ENCODE peak calls at places on chromosomes 16 and 17, in seven cellular contexts. One of them, this sample, is unnamed.

GRCh38 chr16:24610421-24610765 is 71.0 kb downstream of the RBBP6 start:
- DNase-seq in hypothalamus: peak; percentile 58
- DNase-seq in stimulated activated CD4-positive, alpha-beta T cell treated with anti-CD3 and anti-CD28 coated beads, Interleukin-1b, Interleukin-23, amount 100 ng/mL, for 24 hours: no peak
- DNase-seq in mucosa of descending colon: no peak
- DNase-seq in AG08396: peak; percentile 45
- DNase-seq in endothelial cell: peak; percentile 26
- DNase-seq in stimulated activated CD8-positive, alpha-beta memory T cell treated with anti-CD3 and anti-CD28 coated beads, Interleukin-4, amount 100 ng/mL, for 48 hours: peak; percentile 33
- DNase-seq in this sample: peak; percentile 81

GRCh38 chr17:72120878-72121163 is at the start of gene SOX9:
- DNase-seq in hypothalamus: no peak
- DNase-seq in stimulated activated CD4-positive, alpha-beta T cell treated with anti-CD3 and anti-CD28 coated beads, Interleukin-1b, Interleukin-23, amount 100 ng/mL, for 24 hours: no peak
- DNase-seq in mucosa of descending colon: peak; percentile 89
- DNase-seq in AG08396: peak; percentile 98
- DNase-seq in endothelial cell: peak; percentile 73
- DNase-seq in stimulated activated CD8-positive, alpha-beta memory T cell treated with anti-CD3 and anti-CD28 coated beads, Interleukin-4, amount 100 ng/mL, for 48 hours: no peak
- DNase-seq in this sample: peak; percentile 90

GRCh38 chr16:17420821-17421220 is 49.9 kb downstream of the XYLT1 start:
- DNase-seq in hypothalamus: no peak
- DNase-seq in stimulated activated CD4-positive, alpha-beta T cell treated with anti-CD3 and anti-CD28 coated beads, Interleukin-1b, Interleukin-23, amount 100 ng/mL, for 24 hours: no peak
- DNase-seq in mucosa of descending colon: no peak
- DNase-seq in AG08396: no peak
- DNase-seq in endothelial cell: no peak
- DNase-seq in stimulated activated CD8-positive, alpha-beta memory T cell treated with anti-CD3 and anti-CD28 coated beads, Interleukin-4, amount 100 ng/mL, for 48 hours: no peak
- DNase-seq in this sample: no peak

GRCh38 chr17:32303861-32304288 is 38.1 kb downstream of the C17orf75 start:
- DNase-seq in hypothalamus: no peak
- DNase-seq in stimulated activated CD4-positive, alpha-beta T cell treated with anti-CD3 and anti-CD28 coated beads, Interleukin-1b, Interleukin-23, amount 100 ng/mL, for 24 hours: no peak
- DNase-seq in mucosa of descending colon: no peak
- DNase-seq in AG08396: no peak
- DNase-seq in endothelial cell: no peak
- DNase-seq in stimulated activated CD8-positive, alpha-beta memory T cell treated with anti-CD3 and anti-CD28 coated beads, Interleukin-4, amount 100 ng/mL, for 48 hours: no peak
- DNase-seq in this sample: no peak

GRCh38 chr17:66373079-66373478 is 70.7 kb downstream of the PRKCA start:
- DNase-seq in hypothalamus: no peak
- DNase-seq in stimulated activated CD4-positive, alpha-beta T cell treated with anti-CD3 and anti-CD28 coated beads, Interleukin-1b, Interleukin-23, amount 100 ng/mL, for 24 hours: no peak
- DNase-seq in mucosa of descending colon: no peak
- DNase-seq in AG08396: no peak
- DNase-seq in endothelial cell: no peak
- DNase-seq in stimulated activated CD8-positive, alpha-beta memory T cell treated with anti-CD3 and anti-CD28 coated beads, Interleukin-4, amount 100 ng/mL, for 48 hours: no peak
- DNase-seq in this sample: no peak

GRCh38 chr17:48333034-48333491 is 97.0 kb downstream of the SKAP1 start:
- DNase-seq in hypothalamus: no peak
- DNase-seq in stimulated activated CD4-positive, alpha-beta T cell treated with anti-CD3 and anti-CD28 coated beads, Interleukin-1b, Interleukin-23, amount 100 ng/mL, for 24 hours: no peak
- DNase-seq in mucosa of descending colon: no peak
- DNase-seq in AG08396: no peak
- DNase-seq in endothelial cell: no peak
- DNase-seq in stimulated activated CD8-positive, alpha-beta memory T cell treated with anti-CD3 and anti-CD28 coated beads, Interleukin-4, amount 100 ng/mL, for 48 hours: no peak
- DNase-seq in this sample: no peak

GRCh38 chr17:48569676-48570324 is 8.3 kb downstream of the HOXB4 start:
- DNase-seq in hypothalamus: no peak
- DNase-seq in stimulated activated CD4-positive, alpha-beta T cell treated with anti-CD3 and anti-CD28 coated beads, Interleukin-1b, Interleukin-23, amount 100 ng/mL, for 24 hours: no peak
- DNase-seq in mucosa of descending colon: no peak
- DNase-seq in AG08396: no peak
- DNase-seq in endothelial cell: no peak
- DNase-seq in stimulated activated CD8-positive, alpha-beta memory T cell treated with anti-CD3 and anti-CD28 coated beads, Interleukin-4, amount 100 ng/mL, for 48 hours: no peak
- DNase-seq in this sample: no peak

GRCh38 chr17:67294451-67295199 is 49.6 kb upstream of the HELZ start:
- DNase-seq in hypothalamus: no peak
- DNase-seq in stimulated activated CD4-positive, alpha-beta T cell treated with anti-CD3 and anti-CD28 coated beads, Interleukin-1b, Interleukin-23, amount 100 ng/mL, for 24 hours: no peak
- DNase-seq in mucosa of descending colon: no peak
- DNase-seq in AG08396: no peak
- DNase-seq in endothelial cell: no peak
- DNase-seq in stimulated activated CD8-positive, alpha-beta memory T cell treated with anti-CD3 and anti-CD28 coated beads, Interleukin-4, amount 100 ng/mL, for 48 hours: no peak
- DNase-seq in this sample: no peak

GRCh38 chr17:18981642-18982424 is 22.7 kb downstream of the FAM83G start:
- DNase-seq in hypothalamus: no peak
- DNase-seq in stimulated activated CD4-positive, alpha-beta T cell treated with anti-CD3 and anti-CD28 coated beads, Interleukin-1b, Interleukin-23, amount 100 ng/mL, for 24 hours: no peak
- DNase-seq in mucosa of descending colon: peak; percentile 93
- DNase-seq in AG08396: peak; percentile 90
- DNase-seq in endothelial cell: no peak
- DNase-seq in stimulated activated CD8-positive, alpha-beta memory T cell treated with anti-CD3 and anti-CD28 coated beads, Interleukin-4, amount 100 ng/mL, for 48 hours: peak; percentile 54
- DNase-seq in this sample: no peak

GRCh38 chr17:9360610-9361571 is 214.7 kb downstream of the STX8 start:
- DNase-seq in hypothalamus: no peak
- DNase-seq in stimulated activated CD4-positive, alpha-beta T cell treated with anti-CD3 and anti-CD28 coated beads, Interleukin-1b, Interleukin-23, amount 100 ng/mL, for 24 hours: no peak
- DNase-seq in mucosa of descending colon: no peak
- DNase-seq in AG08396: peak; percentile 59
- DNase-seq in endothelial cell: no peak
- DNase-seq in stimulated activated CD8-positive, alpha-beta memory T cell treated with anti-CD3 and anti-CD28 coated beads, Interleukin-4, amount 100 ng/mL, for 48 hours: no peak
- DNase-seq in this sample: no peak

GRCh38 chr16:17590711-17591654 is 120.2 kb upstream of the XYLT1 start:
- DNase-seq in hypothalamus: no peak
- DNase-seq in stimulated activated CD4-positive, alpha-beta T cell treated with anti-CD3 and anti-CD28 coated beads, Interleukin-1b, Interleukin-23, amount 100 ng/mL, for 24 hours: peak; percentile 29
- DNase-seq in mucosa of descending colon: no peak
- DNase-seq in AG08396: no peak
- DNase-seq in endothelial cell: no peak
- DNase-seq in stimulated activated CD8-positive, alpha-beta memory T cell treated with anti-CD3 and anti-CD28 coated beads, Interleukin-4, amount 100 ng/mL, for 48 hours: peak; percentile 76
- DNase-seq in this sample: no peak

GRCh38 chr16:88886915-88887521 is 20.6 kb upstream of the PABPN1L start:
- DNase-seq in hypothalamus: no peak
- DNase-seq in stimulated activated CD4-positive, alpha-beta T cell treated with anti-CD3 and anti-CD28 coated beads, Interleukin-1b, Interleukin-23, amount 100 ng/mL, for 24 hours: no peak
- DNase-seq in mucosa of descending colon: peak; percentile 81
- DNase-seq in AG08396: peak; percentile 67
- DNase-seq in endothelial cell: no peak
- DNase-seq in stimulated activated CD8-positive, alpha-beta memory T cell treated with anti-CD3 and anti-CD28 coated beads, Interleukin-4, amount 100 ng/mL, for 48 hours: no peak
- DNase-seq in this sample: no peak

GRCh38 chr17:57424273-57424672 is 167.9 kb downstream of the MSI2 start:
- DNase-seq in hypothalamus: no peak
- DNase-seq in stimulated activated CD4-positive, alpha-beta T cell treated with anti-CD3 and anti-CD28 coated beads, Interleukin-1b, Interleukin-23, amount 100 ng/mL, for 24 hours: no peak
- DNase-seq in mucosa of descending colon: no peak
- DNase-seq in AG08396: no peak
- DNase-seq in endothelial cell: no peak
- DNase-seq in stimulated activated CD8-positive, alpha-beta memory T cell treated with anti-CD3 and anti-CD28 coated beads, Interleukin-4, amount 100 ng/mL, for 48 hours: no peak
- DNase-seq in this sample: no peak

GRCh38 chr17:550776-551175 is 163.9 kb downstream of the VPS53 start:
- DNase-seq in hypothalamus: no peak
- DNase-seq in stimulated activated CD4-positive, alpha-beta T cell treated with anti-CD3 and anti-CD28 coated beads, Interleukin-1b, Interleukin-23, amount 100 ng/mL, for 24 hours: no peak
- DNase-seq in mucosa of descending colon: no peak
- DNase-seq in AG08396: peak; percentile 22
- DNase-seq in endothelial cell: no peak
- DNase-seq in stimulated activated CD8-positive, alpha-beta memory T cell treated with anti-CD3 and anti-CD28 coated beads, Interleukin-4, amount 100 ng/mL, for 48 hours: no peak
- DNase-seq in this sample: no peak

GRCh38 chr17:31660684-31661083 is 198.4 kb downstream of the COPRS start:
- DNase-seq in hypothalamus: no peak
- DNase-seq in stimulated activated CD4-positive, alpha-beta T cell treated with anti-CD3 and anti-CD28 coated beads, Interleukin-1b, Interleukin-23, amount 100 ng/mL, for 24 hours: no peak
- DNase-seq in mucosa of descending colon: no peak
- DNase-seq in AG08396: no peak
- DNase-seq in endothelial cell: no peak
- DNase-seq in stimulated activated CD8-positive, alpha-beta memory T cell treated with anti-CD3 and anti-CD28 coated beads, Interleukin-4, amount 100 ng/mL, for 48 hours: no peak
- DNase-seq in this sample: no peak

GRCh38 chr17:62599964-62600657 is 27.4 kb upstream of the MRC2 start:
- DNase-seq in hypothalamus: no peak
- DNase-seq in stimulated activated CD4-positive, alpha-beta T cell treated with anti-CD3 and anti-CD28 coated beads, Interleukin-1b, Interleukin-23, amount 100 ng/mL, for 24 hours: no peak
- DNase-seq in mucosa of descending colon: no peak
- DNase-seq in AG08396: no peak
- DNase-seq in endothelial cell: no peak
- DNase-seq in stimulated activated CD8-positive, alpha-beta memory T cell treated with anti-CD3 and anti-CD28 coated beads, Interleukin-4, amount 100 ng/mL, for 48 hours: no peak
- DNase-seq in this sample: no peak

GRCh38 chr17:61452301-61453290 is at the start of gene TBX4:
- DNase-seq in hypothalamus: no peak
- DNase-seq in stimulated activated CD4-positive, alpha-beta T cell treated with anti-CD3 and anti-CD28 coated beads, Interleukin-1b, Interleukin-23, amount 100 ng/mL, for 24 hours: no peak
- DNase-seq in mucosa of descending colon: no peak
- DNase-seq in AG08396: peak; percentile 67
- DNase-seq in endothelial cell: no peak
- DNase-seq in stimulated activated CD8-positive, alpha-beta memory T cell treated with anti-CD3 and anti-CD28 coated beads, Interleukin-4, amount 100 ng/mL, for 48 hours: no peak
- DNase-seq in this sample: no peak

GRCh38 chr16:71339481-71340171 is 18.9 kb upstream of the CALB2 start:
- DNase-seq in hypothalamus: no peak
- DNase-seq in stimulated activated CD4-positive, alpha-beta T cell treated with anti-CD3 and anti-CD28 coated beads, Interleukin-1b, Interleukin-23, amount 100 ng/mL, for 24 hours: no peak
- DNase-seq in mucosa of descending colon: no peak
- DNase-seq in AG08396: no peak
- DNase-seq in endothelial cell: no peak
- DNase-seq in stimulated activated CD8-positive, alpha-beta memory T cell treated with anti-CD3 and anti-CD28 coated beads, Interleukin-4, amount 100 ng/mL, for 48 hours: no peak
- DNase-seq in this sample: no peak

GRCh38 chr17:76048025-76048605 is 21.0 kb upstream of the EVPL start:
- DNase-seq in hypothalamus: no peak
- DNase-seq in stimulated activated CD4-positive, alpha-beta T cell treated with anti-CD3 and anti-CD28 coated beads, Interleukin-1b, Interleukin-23, amount 100 ng/mL, for 24 hours: no peak
- DNase-seq in mucosa of descending colon: no peak
- DNase-seq in AG08396: no peak
- DNase-seq in endothelial cell: no peak
- DNase-seq in stimulated activated CD8-positive, alpha-beta memory T cell treated with anti-CD3 and anti-CD28 coated beads, Interleukin-4, amount 100 ng/mL, for 48 hours: no peak
- DNase-seq in this sample: no peak

GRCh38 chr17:66276328-66276937 is 26.0 kb upstream of the PRKCA start:
- DNase-seq in hypothalamus: no peak
- DNase-seq in stimulated activated CD4-positive, alpha-beta T cell treated with anti-CD3 and anti-CD28 coated beads, Interleukin-1b, Interleukin-23, amount 100 ng/mL, for 24 hours: no peak
- DNase-seq in mucosa of descending colon: no peak
- DNase-seq in AG08396: no peak
- DNase-seq in endothelial cell: no peak
- DNase-seq in stimulated activated CD8-positive, alpha-beta memory T cell treated with anti-CD3 and anti-CD28 coated beads, Interleukin-4, amount 100 ng/mL, for 48 hours: no peak
- DNase-seq in this sample: no peak

GRCh38 chr16:27291106-27291505 is 22.5 kb upstream of the NSMCE1 start:
- DNase-seq in hypothalamus: no peak
- DNase-seq in stimulated activated CD4-positive, alpha-beta T cell treated with anti-CD3 and anti-CD28 coated beads, Interleukin-1b, Interleukin-23, amount 100 ng/mL, for 24 hours: no peak
- DNase-seq in mucosa of descending colon: no peak
- DNase-seq in AG08396: no peak
- DNase-seq in endothelial cell: no peak
- DNase-seq in stimulated activated CD8-positive, alpha-beta memory T cell treated with anti-CD3 and anti-CD28 coated beads, Interleukin-4, amount 100 ng/mL, for 48 hours: no peak
- DNase-seq in this sample: no peak

GRCh38 chr16:1188781-1189189 is 35.9 kb downstream of the CACNA1H start:
- DNase-seq in hypothalamus: no peak
- DNase-seq in stimulated activated CD4-positive, alpha-beta T cell treated with anti-CD3 and anti-CD28 coated beads, Interleukin-1b, Interleukin-23, amount 100 ng/mL, for 24 hours: no peak
- DNase-seq in mucosa of descending colon: no peak
- DNase-seq in AG08396: peak; percentile 81
- DNase-seq in endothelial cell: peak; percentile 79
- DNase-seq in stimulated activated CD8-positive, alpha-beta memory T cell treated with anti-CD3 and anti-CD28 coated beads, Interleukin-4, amount 100 ng/mL, for 48 hours: peak; percentile 63
- DNase-seq in this sample: no peak

GRCh38 chr16:51121850-51122249 is 29.2 kb downstream of the SALL1 start:
- DNase-seq in hypothalamus: no peak
- DNase-seq in stimulated activated CD4-positive, alpha-beta T cell treated with anti-CD3 and anti-CD28 coated beads, Interleukin-1b, Interleukin-23, amount 100 ng/mL, for 24 hours: no peak
- DNase-seq in mucosa of descending colon: no peak
- DNase-seq in AG08396: no peak
- DNase-seq in endothelial cell: no peak
- DNase-seq in stimulated activated CD8-positive, alpha-beta memory T cell treated with anti-CD3 and anti-CD28 coated beads, Interleukin-4, amount 100 ng/mL, for 48 hours: no peak
- DNase-seq in this sample: no peak

GRCh38 chr16:50666658-50667496 is 14.2 kb downstream of the SNX20 start:
- DNase-seq in hypothalamus: no peak
- DNase-seq in stimulated activated CD4-positive, alpha-beta T cell treated with anti-CD3 and anti-CD28 coated beads, Interleukin-1b, Interleukin-23, amount 100 ng/mL, for 24 hours: peak; percentile 38
- DNase-seq in mucosa of descending colon: no peak
- DNase-seq in AG08396: no peak
- DNase-seq in endothelial cell: no peak
- DNase-seq in stimulated activated CD8-positive, alpha-beta memory T cell treated with anti-CD3 and anti-CD28 coated beads, Interleukin-4, amount 100 ng/mL, for 48 hours: peak; percentile 76
- DNase-seq in this sample: no peak

GRCh38 chr16:66262253-66263167 is 104.0 kb upstream of the CDH5 start:
- DNase-seq in hypothalamus: no peak
- DNase-seq in stimulated activated CD4-positive, alpha-beta T cell treated with anti-CD3 and anti-CD28 coated beads, Interleukin-1b, Interleukin-23, amount 100 ng/mL, for 24 hours: no peak
- DNase-seq in mucosa of descending colon: no peak
- DNase-seq in AG08396: no peak
- DNase-seq in endothelial cell: no peak
- DNase-seq in stimulated activated CD8-positive, alpha-beta memory T cell treated with anti-CD3 and anti-CD28 coated beads, Interleukin-4, amount 100 ng/mL, for 48 hours: no peak
- DNase-seq in this sample: no peak

GRCh38 chr16:2804728-2805127 is 6.5 kb downstream of the PRSS41 start:
- DNase-seq in hypothalamus: no peak
- DNase-seq in stimulated activated CD4-positive, alpha-beta T cell treated with anti-CD3 and anti-CD28 coated beads, Interleukin-1b, Interleukin-23, amount 100 ng/mL, for 24 hours: no peak
- DNase-seq in mucosa of descending colon: peak; percentile 34
- DNase-seq in AG08396: no peak
- DNase-seq in endothelial cell: no peak
- DNase-seq in stimulated activated CD8-positive, alpha-beta memory T cell treated with anti-CD3 and anti-CD28 coated beads, Interleukin-4, amount 100 ng/mL, for 48 hours: no peak
- DNase-seq in this sample: no peak

GRCh38 chr16:54938351-54939346 is 8.0 kb downstream of the IRX5 start:
- DNase-seq in hypothalamus: no peak
- DNase-seq in stimulated activated CD4-positive, alpha-beta T cell treated with anti-CD3 and anti-CD28 coated beads, Interleukin-1b, Interleukin-23, amount 100 ng/mL, for 24 hours: no peak
- DNase-seq in mucosa of descending colon: no peak
- DNase-seq in AG08396: no peak
- DNase-seq in endothelial cell: peak; percentile 40
- DNase-seq in stimulated activated CD8-positive, alpha-beta memory T cell treated with anti-CD3 and anti-CD28 coated beads, Interleukin-4, amount 100 ng/mL, for 48 hours: no peak
- DNase-seq in this sample: no peak

GRCh38 chr17:56596741-56597494 is 3.4 kb downstream of the NOG start:
- DNase-seq in hypothalamus: no peak
- DNase-seq in stimulated activated CD4-positive, alpha-beta T cell treated with anti-CD3 and anti-CD28 coated beads, Interleukin-1b, Interleukin-23, amount 100 ng/mL, for 24 hours: no peak
- DNase-seq in mucosa of descending colon: no peak
- DNase-seq in AG08396: no peak
- DNase-seq in endothelial cell: peak; percentile 15
- DNase-seq in stimulated activated CD8-positive, alpha-beta memory T cell treated with anti-CD3 and anti-CD28 coated beads, Interleukin-4, amount 100 ng/mL, for 48 hours: peak; percentile 37
- DNase-seq in this sample: no peak

GRCh38 chr17:63439682-63440081 is 6.4 kb downstream of the CYB561 start:
- DNase-seq in hypothalamus: no peak
- DNase-seq in stimulated activated CD4-positive, alpha-beta T cell treated with anti-CD3 and anti-CD28 coated beads, Interleukin-1b, Interleukin-23, amount 100 ng/mL, for 24 hours: no peak
- DNase-seq in mucosa of descending colon: no peak
- DNase-seq in AG08396: peak; percentile 67
- DNase-seq in endothelial cell: no peak
- DNase-seq in stimulated activated CD8-positive, alpha-beta memory T cell treated with anti-CD3 and anti-CD28 coated beads, Interleukin-4, amount 100 ng/mL, for 48 hours: no peak
- DNase-seq in this sample: no peak

GRCh38 chr17:73901249-73901648 is 257.0 kb upstream of the SDK2 start:
- DNase-seq in hypothalamus: no peak
- DNase-seq in stimulated activated CD4-positive, alpha-beta T cell treated with anti-CD3 and anti-CD28 coated beads, Interleukin-1b, Interleukin-23, amount 100 ng/mL, for 24 hours: no peak
- DNase-seq in mucosa of descending colon: no peak
- DNase-seq in AG08396: no peak
- DNase-seq in endothelial cell: no peak
- DNase-seq in stimulated activated CD8-positive, alpha-beta memory T cell treated with anti-CD3 and anti-CD28 coated beads, Interleukin-4, amount 100 ng/mL, for 48 hours: no peak
- DNase-seq in this sample: no peak

GRCh38 chr17:14245002-14245401 is 8.3 kb upstream of the CDRT15 start:
- DNase-seq in hypothalamus: no peak
- DNase-seq in stimulated activated CD4-positive, alpha-beta T cell treated with anti-CD3 and anti-CD28 coated beads, Interleukin-1b, Interleukin-23, amount 100 ng/mL, for 24 hours: no peak
- DNase-seq in mucosa of descending colon: no peak
- DNase-seq in AG08396: no peak
- DNase-seq in endothelial cell: no peak
- DNase-seq in stimulated activated CD8-positive, alpha-beta memory T cell treated with anti-CD3 and anti-CD28 coated beads, Interleukin-4, amount 100 ng/mL, for 48 hours: no peak
- DNase-seq in this sample: no peak

GRCh38 chr17:16653367-16654041 is at the start of gene ZNF624:
- DNase-seq in hypothalamus: peak; percentile 76
- DNase-seq in stimulated activated CD4-positive, alpha-beta T cell treated with anti-CD3 and anti-CD28 coated beads, Interleukin-1b, Interleukin-23, amount 100 ng/mL, for 24 hours: peak; percentile 88
- DNase-seq in mucosa of descending colon: peak; percentile 94
- DNase-seq in AG08396: peak; percentile 98
- DNase-seq in endothelial cell: peak; percentile 93
- DNase-seq in stimulated activated CD8-positive, alpha-beta memory T cell treated with anti-CD3 and anti-CD28 coated beads, Interleukin-4, amount 100 ng/mL, for 48 hours: peak; percentile 91
- DNase-seq in this sample: peak; percentile 85

This sample was measured in C1 segment of cervical spinal cord.